ENCODE peak calls at places on chromosomes 5 and 9, in five cellular contexts. F is A549, Z is K562, Y is HepG2, L is GM12878. A is an unnamed sample.
A peak's percentile ranks its signal among the peaks of the same experiment; 100 is the strongest.

GRCh38 chr9:87640385-87640795 is 85.5 kb upstream of the CTSL start:
- DNase-seq in F (no peak), Z (no peak), Y (no peak), L (no peak), A (peak; percentile 97)

GRCh38 chr5:150339165-150339564 is 18.3 kb upstream of the TCOF1 start:
- DNase-seq in F (no peak), Z (no peak), Y (no peak), L (no peak), A (no peak)

GRCh38 chr5:87850843-87851242 is 417.8 kb downstream of the TMEM161B start:
- DNase-seq in F (no peak), Z (no peak), Y (no peak), L (peak; percentile 8), A (no peak)

GRCh38 chr5:34474573-34475021 is 181.5 kb upstream of the RAI14 start:
- DNase-seq in F (peak; percentile 70), Z (peak; percentile 68), Y (peak; percentile 40), L (no peak), A (peak; percentile 64)

GRCh38 chr5:152349683-152350526 is 55.2 kb downstream of the NMUR2 start:
- DNase-seq in F (peak; percentile 24), Z (peak; percentile 30), Y (peak; percentile 21), L (no peak), A (peak; percentile 5)

GRCh38 chr9:19379697-19380046 is 364 bp downstream of the RPS6 start:
- DNase-seq in F (no peak), Z (no peak), Y (no peak), L (no peak), A (peak; percentile 69)

GRCh38 chr9:131641618-131642495 is 96.5 kb downstream of the PRRT1B start:
- DNase-seq in F (peak; percentile 23), Z (no peak), Y (no peak), L (no peak), A (no peak)

GRCh38 chr9:89841456-89841855 is 236.6 kb downstream of the GADD45G start:
- DNase-seq in F (no peak), Z (no peak), Y (no peak), L (no peak), A (no peak)

GRCh38 chr5:2739360-2740050 is 12.0 kb downstream of the IRX2 start:
- DNase-seq in F (no peak), Z (no peak), Y (no peak), L (no peak), A (no peak)

GRCh38 chr5:72630056-72630455 is 122.8 kb upstream of the ZNF366 start:
- DNase-seq in F (no peak), Z (no peak), Y (no peak), L (no peak), A (no peak)

GRCh38 chr9:18379073-18379811 is 94.7 kb upstream of the ADAMTSL1 start:
- DNase-seq in F (peak; percentile 48), Z (no peak), Y (no peak), L (no peak), A (peak; percentile 70)

GRCh38 chr9:130327070-130327780 is 61.7 kb downstream of the HMCN2 start:
- DNase-seq in F (no peak), Z (peak; percentile 53), Y (no peak), L (no peak), A (no peak)

GRCh38 chr9:37430841-37431597 is 8.5 kb downstream of the GRHPR start:
- DNase-seq in F (no peak), Z (peak; percentile 43), Y (peak; percentile 83), L (no peak), A (no peak)

GRCh38 chr5:151319334-151319733 is 15.8 kb upstream of the SLC36A3 start:
- DNase-seq in F (peak; percentile 31), Z (peak; percentile 5), Y (no peak), L (no peak), A (no peak)

GRCh38 chr9:135076143-135076875 is 11.2 kb upstream of the OLFM1 start:
- DNase-seq in F (no peak), Z (no peak), Y (no peak), L (no peak), A (no peak)

GRCh38 chr9:89234636-89235035 is 56.0 kb upstream of the SHC3 start:
- DNase-seq in F (peak; percentile 39), Z (no peak), Y (no peak), L (peak; percentile 3), A (no peak)

GRCh38 chr9:37715991-37716505 is 37.6 kb upstream of the TRMT10B start:
- DNase-seq in F (no peak), Z (no peak), Y (no peak), L (no peak), A (no peak)

GRCh38 chr9:128215491-128216404 is 12.6 kb downstream of the DNM1 start:
- DNase-seq in F (peak; percentile 90), Z (no peak), Y (peak; percentile 36), L (no peak), A (peak; percentile 12)

GRCh38 chr9:71004196-71004595 is 117.2 kb downstream of the TRPM3 start:
- DNase-seq in F (no peak), Z (no peak), Y (no peak), L (no peak), A (no peak)

GRCh38 chr5:78907255-78907886 is 77.7 kb downstream of the ARSB start:
- DNase-seq in F (no peak), Z (peak; percentile 20), Y (no peak), L (peak; percentile 34), A (peak; percentile 86)
- TF ChIP-seq MYC in F (no peak), Z (no peak), Y (no peak), L (no peak), A (no peak)

DNA sequence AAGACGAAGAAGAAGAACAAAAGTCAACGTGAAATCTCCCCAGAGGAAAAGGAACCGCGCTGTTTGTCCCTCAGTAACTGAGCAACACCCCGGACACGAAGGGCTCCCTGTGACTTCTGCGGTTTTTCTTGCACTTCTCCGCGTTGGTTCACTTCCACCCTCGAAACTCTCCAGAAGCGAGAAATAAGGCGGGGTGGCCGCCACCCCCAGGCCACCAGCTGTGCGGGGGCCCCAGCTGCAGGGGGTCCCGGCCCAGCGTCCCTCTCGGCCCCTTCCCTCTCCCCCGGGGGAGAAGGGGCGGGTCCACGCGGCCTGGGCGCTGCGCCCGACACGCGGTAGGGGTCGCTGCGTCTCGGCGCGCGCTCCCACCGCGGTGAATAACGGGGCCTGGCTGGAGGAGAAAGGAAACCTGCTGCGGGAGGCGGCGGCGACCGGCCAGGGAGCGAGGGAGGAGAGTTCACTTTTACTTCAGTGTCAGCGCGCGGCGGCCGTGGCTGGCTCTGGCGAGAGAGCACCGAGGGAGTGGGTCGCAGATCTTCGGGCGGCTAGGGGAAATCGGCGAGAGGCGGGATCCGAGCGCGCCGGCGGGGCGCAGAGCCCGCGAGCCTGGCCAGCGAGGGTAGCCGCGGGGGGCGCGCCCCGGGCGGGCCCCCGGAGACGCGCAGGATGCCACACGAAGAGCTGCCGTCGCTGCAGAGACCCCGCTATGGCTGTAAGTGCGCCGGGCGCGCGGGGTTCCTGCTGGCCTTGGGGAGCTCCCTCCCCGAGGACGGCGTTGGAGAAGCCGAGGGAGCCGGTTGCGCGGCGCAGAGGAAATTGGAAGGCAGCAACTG is at the start of gene IQGAP2:
- DNase-seq in F (peak; percentile 74), Z (peak; percentile 90), Y (peak; percentile 50), L (no peak), A (peak; percentile 51)
- H3K4me1 ChIP-seq in F (peaks cover 10% of the 10 kb centered on the region), Z (peaks cover 25% of the 10 kb centered on the region), Y (peaks cover 61% of the 10 kb centered on the region), L (peaks cover 25% of the 10 kb centered on the region), A (peaks cover 7% of the 10 kb centered on the region)

GRCh38 chr5:90136952-90137528 is 272.5 kb downstream of the CETN3 start:
- DNase-seq in F (no peak), Z (no peak), Y (no peak), L (no peak), A (no peak)

GRCh38 chr5:90133941-90134340 is 275.6 kb downstream of the CETN3 start:
- DNase-seq in F (no peak), Z (no peak), Y (no peak), L (no peak), A (peak; percentile 50)

GRCh38 chr5:90134381-90134780 is 275.2 kb downstream of the CETN3 start:
- DNase-seq in F (no peak), Z (no peak), Y (no peak), L (no peak), A (no peak)

GRCh38 chr5:90135979-90136378 is 273.6 kb downstream of the CETN3 start:
- DNase-seq in F (peak; percentile 16), Z (peak; percentile 39), Y (peak; percentile 31), L (no peak), A (no peak)

GRCh38 chr5:90134892-90135291 is 274.7 kb downstream of the CETN3 start:
- DNase-seq in F (no peak), Z (peak; percentile 4), Y (no peak), L (no peak), A (peak; percentile 90)
- TF ChIP-seq MYC in F (no peak), Z (no peak), Y (no peak), L (no peak), A (no peak)

GRCh38 chr5:178273665-178274541 is 41.3 kb upstream of the PHYKPL start:
- DNase-seq in F (no peak), Z (no peak), Y (no peak), L (no peak), A (no peak)
- H3K4me1 ChIP-seq in F (no peaks in the 10 kb centered on the region), Z (peaks cover 3% of the 10 kb centered on the region), Y (no peaks in the 10 kb centered on the region), L (no peaks in the 10 kb centered on the region), A (no peaks in the 10 kb centered on the region)

DNA sequence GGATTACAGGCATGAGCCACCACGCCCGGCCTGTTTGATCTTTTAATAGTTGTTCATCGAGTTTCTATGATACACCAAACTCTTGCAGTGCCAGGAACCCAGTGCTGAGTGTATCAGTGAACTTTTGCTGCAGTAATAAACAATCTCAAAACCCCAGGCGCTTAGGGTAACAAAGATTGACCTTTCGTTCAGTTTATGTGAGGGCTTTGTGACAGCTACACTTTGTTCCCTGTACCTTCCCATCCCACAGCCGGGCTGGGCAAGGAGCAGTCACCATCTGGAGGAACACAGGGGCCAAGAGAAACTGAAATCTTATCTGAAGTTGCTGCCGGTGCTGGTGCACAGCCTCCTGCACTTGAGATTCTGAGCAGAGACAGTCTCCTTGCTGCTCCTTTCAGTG is 17.2 kb upstream of the WNK2 start:
- DNase-seq in F (no peak), Z (no peak), Y (no peak), L (no peak), A (no peak)
- TF ChIP-seq MYC in F (no peak), Z (no peak), Y (no peak), L (no peak), A (no peak)

GRCh38 chr5:75512383-75513074 is 838 bp downstream of the POLK start:
- DNase-seq in F (no peak), Z (peak; percentile 26), Y (peak; percentile 14), L (no peak), A (no peak)

GRCh38 chr5:75514323-75514722 is 2.6 kb downstream of the POLK start:
- DNase-seq in F (no peak), Z (no peak), Y (no peak), L (no peak), A (no peak)

GRCh38 chr5:75511435-75512382 is at the start of the genes CERT1 and POLK:
- DNase-seq in F (peak; percentile 97), Z (peak; percentile 99), Y (peak; percentile 96), L (peak; percentile 96), A (peak; percentile 99)

GRCh38 chr5:75510836-75511434 is 494 bp downstream of the CERT1 start:
- DNase-seq in F (peak; percentile 31), Z (no peak), Y (peak; percentile 3), L (no peak), A (peak; percentile 66)

GRCh38 chr5:75513841-75514240 is 2.1 kb downstream of the POLK start:
- DNase-seq in F (no peak), Z (no peak), Y (no peak), L (no peak), A (no peak)
- H3K4me1 ChIP-seq in F (peaks cover 24% of the 10 kb centered on the region), Z (peaks cover 8% of the 10 kb centered on the region), Y (peaks cover 24% of the 10 kb centered on the region), L (peaks cover 3% of the 10 kb centered on the region), A (peaks cover 22% of the 10 kb centered on the region)

GRCh38 chr9:137034709-137035506 is 3.0 kb upstream of the FUT7 start:
- DNase-seq in F (peak; percentile 90), Z (peak; percentile 90), Y (peak; percentile 71), L (peak; percentile 55), A (peak; percentile 82)
- TF ChIP-seq MYC in F (no peak), Z (no peak), Y (peak; percentile 29), L (no peak), A (no peak)

GRCh38 chr9:105511486-105511885 is 46.4 kb upstream of the FKTN start:
- DNase-seq in F (no peak), Z (no peak), Y (no peak), L (no peak), A (no peak)
- H3K4me1 ChIP-seq in F (peaks cover 9% of the 10 kb centered on the region), Z (no peaks in the 10 kb centered on the region), Y (peaks cover 11% of the 10 kb centered on the region), L (no peaks in the 10 kb centered on the region), A (peaks cover 2% of the 10 kb centered on the region)